ENCODE peak calls at places on chromosome 21, in nine cellular contexts. G is iris pigment epithelial cell, B is germinal center, W is fibroblast of the aortic adventitia, S is H9, K is Caco-2, O is SW480, M is GM23248, Y is non-pigmented ciliary epithelial cell. V is an unnamed sample.

GRCh38 chr21:31509108-31510017 is 150.1 kb upstream of the SOD1 start:
- DNase-seq in G (peak), O (peak), S (peak), M (peak), K (peak), W (no peak), Y (no peak), B (peak), V (peak)

GRCh38 chr21:28099296-28099695 is 893.4 kb downstream of the LTN1 start:
- DNase-seq in M (no peak), O (no peak), W (peak), G (no peak), B (no peak), S (no peak), K (no peak), Y (no peak), V (peak)

GRCh38 chr21:45309069-45309521 is 21.4 kb upstream of the POFUT2 start:
- DNase-seq in S (peak), M (peak), B (no peak), Y (no peak), W (peak), O (no peak), K (peak), G (peak), V (peak)

GRCh38 chr21:42619841-42620240 is 33.6 kb upstream of the PDE9A start:
- DNase-seq in W (no peak), S (no peak), O (no peak), G (no peak), M (no peak), K (no peak), B (no peak), Y (no peak), V (no peak)

GRCh38 chr21:28427356-28428022 is 565.2 kb downstream of the LTN1 start:
- DNase-seq in Y (peak), O (no peak), S (no peak), G (peak), K (no peak), B (no peak), W (peak), M (peak), V (peak)

GRCh38 chr21:33157303-33157702 is 72.4 kb upstream of the IFNAR2 start:
- DNase-seq in G (peak), O (no peak), K (no peak), B (no peak), W (peak), M (peak), S (no peak), Y (no peak), V (no peak)

GRCh38 chr21:36396971-36397370 is 11.8 kb downstream of the CHAF1B start:
- DNase-seq in K (no peak), S (no peak), O (no peak), B (no peak), M (no peak), W (no peak), Y (no peak), G (no peak), V (no peak)

GRCh38 chr21:45162809-45163208 is 88.4 kb downstream of the ADARB1 start:
- DNase-seq in S (peak), B (no peak), M (no peak), W (no peak), Y (no peak), O (no peak), K (no peak), G (no peak), V (no peak)

GRCh38 chr21:28068455-28069358 is 924.0 kb downstream of the LTN1 start:
- DNase-seq in W (peak), G (peak), S (no peak), O (no peak), B (no peak), K (no peak), M (no peak), Y (no peak), V (no peak)

GRCh38 chr21:16422702-16423101 is 692.9 kb downstream of the USP25 start:
- DNase-seq in W (peak), S (no peak), M (no peak), K (no peak), Y (no peak), G (no peak), O (no peak), B (no peak), V (peak)

GRCh38 chr21:31518580-31518979 is 140.9 kb upstream of the SOD1 start:
- DNase-seq in S (no peak), G (no peak), K (no peak), B (no peak), W (no peak), O (no peak), Y (no peak), M (no peak), V (no peak)

GRCh38 chr21:35149698-35150097 is 100.6 kb upstream of the RUNX1 start:
- DNase-seq in M (peak), O (no peak), S (no peak), Y (no peak), G (peak), K (no peak), B (no peak), W (peak), V (peak)

GRCh38 chr21:40829791-40830190 is 17.2 kb downstream of the DSCAM start:
- DNase-seq in B (no peak), G (no peak), O (no peak), S (no peak), W (no peak), Y (no peak), K (no peak), M (no peak), V (no peak)

GRCh38 chr21:37503848-37504467 is 137.4 kb downstream of the DYRK1A start:
- DNase-seq in Y (peak), K (no peak), M (peak), O (no peak), B (no peak), G (peak), W (peak), S (no peak), V (peak)

GRCh38 chr21:35528109-35529042 is 479.3 kb upstream of the RUNX1 start:
- DNase-seq in O (no peak), K (no peak), S (no peak), Y (no peak), B (peak), M (no peak), W (peak), G (no peak), V (no peak)

GRCh38 chr21:19010996-19011395 is 607.4 kb upstream of the TMPRSS15 start:
- DNase-seq in Y (no peak), G (no peak), S (no peak), M (no peak), O (no peak), W (no peak), B (no peak), K (no peak), V (no peak)

GRCh38 chr21:46117586-46118304 is 19.8 kb downstream of the COL6A2 start:
- DNase-seq in G (no peak), W (no peak), Y (no peak), O (no peak), M (no peak), B (no peak), K (peak), S (peak), V (peak)

GRCh38 chr21:46056450-46056903 is 41.4 kb upstream of the COL6A2 start:
- DNase-seq in O (no peak), S (peak), Y (no peak), B (no peak), W (peak), M (peak), K (peak), G (peak), V (peak)

GRCh38 chr21:39676054-39676771 is 63.5 kb downstream of the B3GALT5 start:
- DNase-seq in B (no peak), G (peak), Y (no peak), O (peak), W (peak), K (no peak), S (no peak), M (peak), V (peak)

GRCh38 chr21:41761211-41762181 is 5.4 kb downstream of the RIPK4 start:
- DNase-seq in Y (no peak), M (peak), O (no peak), B (no peak), W (peak), S (no peak), G (peak), K (no peak), V (no peak)

GRCh38 chr21:39111928-39112327 is 71.3 kb downstream of the PSMG1 start:
- DNase-seq in W (peak), K (no peak), S (no peak), G (no peak), Y (no peak), M (peak), O (no peak), B (no peak), V (peak)

GRCh38 chr21:44487831-44488230 is 32.5 kb downstream of the LRRC3 start:
- DNase-seq in Y (no peak), M (peak), K (no peak), W (peak), S (no peak), G (peak), O (no peak), B (peak), V (peak)

GRCh38 chr21:29130234-29130993 is at the start of gene MAP3K7CL:
- DNase-seq in Y (peak), G (peak), W (peak), O (no peak), K (no peak), M (peak), S (no peak), B (no peak), V (peak)

GRCh38 chr21:25424674-25425073 is 182.6 kb downstream of the MRPL39 start:
- DNase-seq in G (no peak), B (no peak), W (no peak), Y (no peak), O (no peak), S (no peak), M (no peak), K (no peak), V (no peak)